ENCODE peak calls at places on chromosomes 4 and X, in ten cellular contexts. One of them, this sample, is unnamed.

GRCh38 chrX:107398115-107398514 is 51.3 kb upstream of the FRMPD3 start:
- DNase-seq in cardiac muscle cell: no peak
- DNase-seq in GM13976: peak
- DNase-seq in left ventricle myocardium inferior: no peak
- DNase-seq in H9: no peak
- DNase-seq in CD4-positive, alpha-beta T cell: no peak
- DNase-seq in IMR-90: no peak
- DNase-seq in cardiac fibroblast: no peak
- DNase-seq in GM23338: no peak
- DNase-seq in lower lobe of right lung: no peak
- DNase-seq in this sample: no peak

GRCh38 chrX:9765072-9765736 is 443 bp downstream of the GPR143 start:
- DNase-seq in CD4-positive, alpha-beta T cell: no peak
- DNase-seq in cardiac muscle cell: no peak
- DNase-seq in cardiac fibroblast: no peak
- DNase-seq in GM23338: peak
- DNase-seq in IMR-90: no peak
- DNase-seq in GM13976: no peak
- DNase-seq in lower lobe of right lung: no peak
- DNase-seq in left ventricle myocardium inferior: no peak
- DNase-seq in H9: peak
- DNase-seq in this sample: peak

GRCh38 chr4:336893-337142 is 796 bp upstream of the ZNF141 start:
- DNase-seq in cardiac muscle cell: no peak
- DNase-seq in H9: no peak
- DNase-seq in GM23338: peak
- DNase-seq in lower lobe of right lung: no peak
- DNase-seq in left ventricle myocardium inferior: no peak
- DNase-seq in CD4-positive, alpha-beta T cell: no peak
- DNase-seq in GM13976: no peak
- DNase-seq in cardiac fibroblast: no peak
- DNase-seq in IMR-90: no peak
- DNase-seq in this sample: no peak

GRCh38 chr4:130600706-130601105 is 1504.8 kb downstream of the C4orf33 start:
- DNase-seq in IMR-90: no peak
- DNase-seq in CD4-positive, alpha-beta T cell: no peak
- DNase-seq in cardiac fibroblast: no peak
- DNase-seq in left ventricle myocardium inferior: no peak
- DNase-seq in GM13976: no peak
- DNase-seq in GM23338: no peak
- DNase-seq in cardiac muscle cell: no peak
- DNase-seq in lower lobe of right lung: no peak
- DNase-seq in H9: no peak
- DNase-seq in this sample: no peak

GRCh38 chrX:87621697-87622096 is 104.1 kb downstream of the KLHL4 start:
- DNase-seq in CD4-positive, alpha-beta T cell: no peak
- DNase-seq in GM23338: no peak
- DNase-seq in GM13976: no peak
- DNase-seq in lower lobe of right lung: no peak
- DNase-seq in H9: no peak
- DNase-seq in cardiac muscle cell: peak
- DNase-seq in cardiac fibroblast: peak
- DNase-seq in left ventricle myocardium inferior: no peak
- DNase-seq in IMR-90: no peak
- DNase-seq in this sample: no peak

GRCh38 chr4:38663801-38664703 is at the start of gene KLF3:
- DNase-seq in GM23338: peak
- DNase-seq in lower lobe of right lung: peak
- DNase-seq in GM13976: peak
- DNase-seq in cardiac fibroblast: peak
- DNase-seq in CD4-positive, alpha-beta T cell: peak
- DNase-seq in H9: peak
- DNase-seq in left ventricle myocardium inferior: peak
- DNase-seq in cardiac muscle cell: peak
- DNase-seq in IMR-90: peak
- DNase-seq in this sample: no peak

GRCh38 chrX:38232287-38232686 is 11.6 kb upstream of the SRPX start:
- DNase-seq in left ventricle myocardium inferior: no peak
- DNase-seq in CD4-positive, alpha-beta T cell: no peak
- DNase-seq in lower lobe of right lung: no peak
- DNase-seq in GM13976: no peak
- DNase-seq in GM23338: no peak
- DNase-seq in cardiac muscle cell: peak
- DNase-seq in H9: no peak
- DNase-seq in IMR-90: peak
- DNase-seq in cardiac fibroblast: peak
- DNase-seq in this sample: no peak

GRCh38 chr4:15963001-15963451 is at the start of gene FGFBP2:
- DNase-seq in CD4-positive, alpha-beta T cell: peak
- DNase-seq in cardiac muscle cell: peak
- DNase-seq in lower lobe of right lung: peak
- DNase-seq in GM23338: peak
- DNase-seq in IMR-90: peak
- DNase-seq in cardiac fibroblast: peak
- DNase-seq in GM13976: peak
- DNase-seq in left ventricle myocardium inferior: peak
- DNase-seq in H9: peak
- DNase-seq in this sample: peak

GRCh38 chr4:173257732-173258717 is 76.1 kb downstream of the HMGB2 start:
- DNase-seq in cardiac muscle cell: peak
- DNase-seq in IMR-90: peak
- DNase-seq in lower lobe of right lung: peak
- DNase-seq in cardiac fibroblast: peak
- DNase-seq in left ventricle myocardium inferior: peak
- DNase-seq in H9: peak
- DNase-seq in CD4-positive, alpha-beta T cell: peak
- DNase-seq in GM23338: peak
- DNase-seq in GM13976: peak
- DNase-seq in this sample: peak
- TF ChIP-seq CTCF in cardiac muscle cell: peak
- TF ChIP-seq CTCF in IMR-90: peak
- TF ChIP-seq CTCF in lower lobe of right lung: peak
- TF ChIP-seq CTCF in cardiac fibroblast: peak
- TF ChIP-seq CTCF in left ventricle myocardium inferior: peak
- TF ChIP-seq CTCF in H9: peak
- TF ChIP-seq CTCF in CD4-positive, alpha-beta T cell: peak
- TF ChIP-seq CTCF in GM23338: peak
- TF ChIP-seq CTCF in GM13976: peak
- TF ChIP-seq CTCF in this sample: peak

GRCh38 chrX:154750301-154751120 is at the start of gene GAB3:
- DNase-seq in cardiac fibroblast: peak
- DNase-seq in CD4-positive, alpha-beta T cell: peak
- DNase-seq in lower lobe of right lung: peak
- DNase-seq in H9: no peak
- DNase-seq in cardiac muscle cell: peak
- DNase-seq in GM23338: peak
- DNase-seq in IMR-90: peak
- DNase-seq in left ventricle myocardium inferior: peak
- DNase-seq in GM13976: peak
- DNase-seq in this sample: peak

GRCh38 chrX:154751669-154752271 is 893 bp upstream of the GAB3 start:
- DNase-seq in cardiac fibroblast: no peak
- DNase-seq in H9: no peak
- DNase-seq in cardiac muscle cell: no peak
- DNase-seq in CD4-positive, alpha-beta T cell: no peak
- DNase-seq in lower lobe of right lung: no peak
- DNase-seq in IMR-90: no peak
- DNase-seq in left ventricle myocardium inferior: no peak
- DNase-seq in GM13976: no peak
- DNase-seq in GM23338: no peak
- DNase-seq in this sample: no peak

GRCh38 chrX:154749856-154750255 is 1.0 kb downstream of the GAB3 start:
- DNase-seq in cardiac fibroblast: peak
- DNase-seq in lower lobe of right lung: no peak
- DNase-seq in GM23338: no peak
- DNase-seq in CD4-positive, alpha-beta T cell: no peak
- DNase-seq in H9: no peak
- DNase-seq in cardiac muscle cell: peak
- DNase-seq in GM13976: no peak
- DNase-seq in left ventricle myocardium inferior: no peak
- DNase-seq in IMR-90: no peak
- DNase-seq in this sample: no peak

GRCh38 chrX:154751121-154751668 is 318 bp upstream of the GAB3 start:
- DNase-seq in cardiac muscle cell: no peak
- DNase-seq in H9: no peak
- DNase-seq in CD4-positive, alpha-beta T cell: no peak
- DNase-seq in GM23338: peak
- DNase-seq in cardiac fibroblast: no peak
- DNase-seq in lower lobe of right lung: peak
- DNase-seq in GM13976: no peak
- DNase-seq in left ventricle myocardium inferior: no peak
- DNase-seq in IMR-90: no peak
- DNase-seq in this sample: no peak

DNA sequence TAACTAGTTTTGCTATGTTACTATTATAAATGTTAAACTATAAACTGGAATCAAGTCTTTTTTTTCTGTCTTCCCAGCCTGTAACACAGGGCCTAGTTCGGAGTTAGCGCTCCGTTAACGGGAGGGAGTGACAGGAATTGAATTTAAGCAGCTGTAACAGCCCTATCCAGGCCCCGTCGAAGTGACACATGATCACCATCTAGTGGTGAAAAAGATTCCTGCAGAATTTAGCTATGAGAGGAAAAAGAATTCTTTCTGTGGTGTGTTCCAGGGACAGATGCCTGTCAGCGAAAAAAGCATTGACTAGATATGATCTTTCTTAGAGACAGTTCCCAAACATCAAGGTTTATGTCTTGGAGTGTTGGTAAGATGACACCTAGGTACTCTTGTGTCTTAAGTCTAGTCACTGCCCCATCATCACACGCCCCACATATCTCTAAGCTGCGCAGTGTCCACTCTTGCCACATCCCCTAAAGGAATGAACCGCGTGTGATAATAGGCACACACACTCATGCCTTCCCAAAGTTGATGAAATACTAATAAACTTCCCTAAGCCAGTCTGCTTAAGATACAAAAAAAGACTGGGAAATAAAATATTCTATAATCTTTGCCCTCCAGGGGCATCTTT is 2.1 kb downstream of the GAB3 start:
- DNase-seq in cardiac fibroblast: peak
- DNase-seq in left ventricle myocardium inferior: no peak
- DNase-seq in H9: no peak
- DNase-seq in IMR-90: peak
- DNase-seq in cardiac muscle cell: peak
- DNase-seq in GM23338: peak
- DNase-seq in GM13976: peak
- DNase-seq in lower lobe of right lung: no peak
- DNase-seq in CD4-positive, alpha-beta T cell: peak
- DNase-seq in this sample: peak
- TF ChIP-seq CTCF in cardiac fibroblast: peak
- TF ChIP-seq CTCF in left ventricle myocardium inferior: peak
- TF ChIP-seq CTCF in H9: peak
- TF ChIP-seq CTCF in IMR-90: peak
- TF ChIP-seq CTCF in cardiac muscle cell: peak
- TF ChIP-seq CTCF in GM23338: peak
- TF ChIP-seq CTCF in GM13976: peak
- TF ChIP-seq CTCF in lower lobe of right lung: peak
- TF ChIP-seq CTCF in CD4-positive, alpha-beta T cell: no peak
- TF ChIP-seq CTCF in this sample: peak

GRCh38 chr4:82726601-82727000 is 72.0 kb downstream of the SCD5 start:
- DNase-seq in GM23338: no peak
- DNase-seq in cardiac fibroblast: no peak
- DNase-seq in CD4-positive, alpha-beta T cell: no peak
- DNase-seq in H9: no peak
- DNase-seq in lower lobe of right lung: no peak
- DNase-seq in cardiac muscle cell: no peak
- DNase-seq in left ventricle myocardium inferior: no peak
- DNase-seq in IMR-90: no peak
- DNase-seq in GM13976: no peak
- DNase-seq in this sample: no peak

GRCh38 chr4:82718067-82718935 is 80.3 kb downstream of the SCD5 start:
- DNase-seq in cardiac muscle cell: peak
- DNase-seq in CD4-positive, alpha-beta T cell: no peak
- DNase-seq in IMR-90: no peak
- DNase-seq in lower lobe of right lung: no peak
- DNase-seq in H9: no peak
- DNase-seq in left ventricle myocardium inferior: peak
- DNase-seq in GM13976: no peak
- DNase-seq in cardiac fibroblast: peak
- DNase-seq in GM23338: no peak
- DNase-seq in this sample: no peak

GRCh38 chr4:82715731-82716617 is 82.6 kb downstream of the SCD5 start:
- DNase-seq in CD4-positive, alpha-beta T cell: no peak
- DNase-seq in left ventricle myocardium inferior: no peak
- DNase-seq in cardiac muscle cell: peak
- DNase-seq in lower lobe of right lung: no peak
- DNase-seq in GM13976: no peak
- DNase-seq in GM23338: no peak
- DNase-seq in H9: no peak
- DNase-seq in IMR-90: peak
- DNase-seq in cardiac fibroblast: peak
- DNase-seq in this sample: no peak

DNA sequence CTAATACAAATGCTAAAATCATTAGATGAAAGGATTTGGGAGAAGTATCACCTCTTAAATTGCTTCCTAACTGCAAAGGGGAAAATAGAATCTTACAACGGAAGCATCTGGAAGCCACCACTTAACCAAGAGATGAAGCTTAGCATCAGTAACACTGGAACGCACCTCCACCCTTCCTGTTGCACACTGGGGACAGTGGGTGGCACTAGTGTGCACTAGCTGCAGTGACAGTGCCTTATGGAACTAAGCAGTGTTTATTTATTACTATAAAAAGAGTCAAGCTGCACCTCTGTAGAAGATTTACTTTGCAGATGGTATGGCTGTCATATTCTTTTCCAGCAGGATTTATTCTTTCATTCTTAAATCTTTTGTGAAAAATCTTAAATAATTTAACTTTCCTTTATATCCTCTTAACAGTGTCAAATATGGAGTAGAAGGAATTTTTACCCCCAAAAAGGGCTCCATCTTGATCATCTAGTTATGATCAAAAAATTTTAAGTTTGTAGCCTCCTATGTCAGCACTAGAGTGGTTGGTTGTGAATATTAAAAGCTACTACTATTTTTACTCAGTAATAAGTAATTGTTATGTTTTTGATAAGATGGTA is 76.7 kb downstream of the SCD5 start:
- DNase-seq in lower lobe of right lung: no peak
- DNase-seq in GM13976: peak
- DNase-seq in GM23338: no peak
- DNase-seq in IMR-90: peak
- DNase-seq in cardiac fibroblast: no peak
- DNase-seq in left ventricle myocardium inferior: peak
- DNase-seq in cardiac muscle cell: no peak
- DNase-seq in H9: no peak
- DNase-seq in CD4-positive, alpha-beta T cell: no peak
- DNase-seq in this sample: peak
- TF ChIP-seq CTCF in lower lobe of right lung: peak
- TF ChIP-seq CTCF in GM13976: peak
- TF ChIP-seq CTCF in GM23338: peak
- TF ChIP-seq CTCF in IMR-90: peak
- TF ChIP-seq CTCF in cardiac fibroblast: peak
- TF ChIP-seq CTCF in left ventricle myocardium inferior: peak
- TF ChIP-seq CTCF in cardiac muscle cell: no peak
- TF ChIP-seq CTCF in H9: peak
- TF ChIP-seq CTCF in CD4-positive, alpha-beta T cell: no peak
- TF ChIP-seq CTCF in this sample: peak

GRCh38 chrX:29042341-29042740 is 455.1 kb downstream of the IL1RAPL1 start:
- DNase-seq in IMR-90: no peak
- DNase-seq in H9: no peak
- DNase-seq in lower lobe of right lung: no peak
- DNase-seq in cardiac fibroblast: no peak
- DNase-seq in left ventricle myocardium inferior: no peak
- DNase-seq in GM13976: no peak
- DNase-seq in CD4-positive, alpha-beta T cell: no peak
- DNase-seq in GM23338: no peak
- DNase-seq in cardiac muscle cell: no peak
- DNase-seq in this sample: no peak

GRCh38 chrX:29039501-29039900 is 452.3 kb downstream of the IL1RAPL1 start:
- DNase-seq in cardiac muscle cell: no peak
- DNase-seq in H9: no peak
- DNase-seq in lower lobe of right lung: no peak
- DNase-seq in IMR-90: no peak
- DNase-seq in GM13976: no peak
- DNase-seq in CD4-positive, alpha-beta T cell: no peak
- DNase-seq in GM23338: no peak
- DNase-seq in cardiac fibroblast: no peak
- DNase-seq in left ventricle myocardium inferior: no peak
- DNase-seq in this sample: no peak

GRCh38 chrX:29043751-29044150 is 456.5 kb downstream of the IL1RAPL1 start:
- DNase-seq in GM23338: no peak
- DNase-seq in lower lobe of right lung: no peak
- DNase-seq in left ventricle myocardium inferior: no peak
- DNase-seq in IMR-90: no peak
- DNase-seq in cardiac muscle cell: no peak
- DNase-seq in H9: no peak
- DNase-seq in CD4-positive, alpha-beta T cell: no peak
- DNase-seq in cardiac fibroblast: no peak
- DNase-seq in GM13976: no peak
- DNase-seq in this sample: no peak

GRCh38 chrX:29040160-29040559 is 452.9 kb downstream of the IL1RAPL1 start:
- DNase-seq in GM23338: no peak
- DNase-seq in left ventricle myocardium inferior: no peak
- DNase-seq in CD4-positive, alpha-beta T cell: no peak
- DNase-seq in IMR-90: no peak
- DNase-seq in H9: no peak
- DNase-seq in lower lobe of right lung: no peak
- DNase-seq in GM13976: no peak
- DNase-seq in cardiac muscle cell: no peak
- DNase-seq in cardiac fibroblast: no peak
- DNase-seq in this sample: no peak

GRCh38 chrX:29044802-29045201 is 457.6 kb downstream of the IL1RAPL1 start:
- DNase-seq in cardiac muscle cell: peak
- DNase-seq in H9: no peak
- DNase-seq in IMR-90: peak
- DNase-seq in CD4-positive, alpha-beta T cell: no peak
- DNase-seq in cardiac fibroblast: peak
- DNase-seq in GM23338: no peak
- DNase-seq in left ventricle myocardium inferior: no peak
- DNase-seq in GM13976: no peak
- DNase-seq in lower lobe of right lung: no peak
- DNase-seq in this sample: no peak
- TF ChIP-seq CTCF in cardiac muscle cell: peak
- TF ChIP-seq CTCF in H9: peak
- TF ChIP-seq CTCF in IMR-90: peak
- TF ChIP-seq CTCF in CD4-positive, alpha-beta T cell: no peak
- TF ChIP-seq CTCF in cardiac fibroblast: peak
- TF ChIP-seq CTCF in GM23338: no peak
- TF ChIP-seq CTCF in left ventricle myocardium inferior: peak
- TF ChIP-seq CTCF in GM13976: no peak
- TF ChIP-seq CTCF in lower lobe of right lung: no peak
- TF ChIP-seq CTCF in this sample: no peak

This sample was measured in nephron progenitor cell.